ENCODE peak calls at places on chromosomes 1 and 21, in seven cellular contexts. G is heart right ventricle, T is neural crest cell, C is SJCRH30, S is prostate gland, N is left lobe of liver, I is testis. R is an unnamed sample.

GRCh38 chr1:169193191-169193850 is 86.8 kb downstream of the ATP1B1 start:
- DNase-seq in T (no peak), I (peak), G (peak), N (peak), C (peak), S (no peak), R (no peak)

GRCh38 chr1:25462732-25463131 is 32.0 kb downstream of the MACO1 start:
- DNase-seq in C (no peak), N (no peak), I (no peak), S (no peak), T (no peak), G (no peak), R (no peak)

GRCh38 chr1:170660874-170661645 is 2.9 kb upstream of the PRRX1 start:
- DNase-seq in C (no peak), S (no peak), N (no peak), T (no peak), I (peak), G (no peak), R (no peak)

GRCh38 chr1:215083408-215083961 is 948 bp downstream of the KCNK2 start:
- DNase-seq in S (no peak), I (peak), T (peak), N (no peak), C (no peak), G (no peak), R (no peak)

GRCh38 chr1:85148524-85149250 is 52.1 kb downstream of the SYDE2 start:
- DNase-seq in C (no peak), S (no peak), G (peak), T (no peak), I (no peak), N (no peak), R (no peak)

GRCh38 chr1:234326493-234327366 is 46.5 kb upstream of the COA6 start:
- DNase-seq in I (peak), N (peak), T (peak), S (peak), C (peak), G (peak), R (no peak)

GRCh38 chr21:42293649-42294272 is 21.4 kb downstream of the TFF3 start:
- DNase-seq in T (no peak), N (no peak), S (no peak), C (no peak), I (no peak), G (no peak), R (no peak)

GRCh38 chr1:239321877-239322276 is 64.5 kb upstream of the CHRM3 start:
- DNase-seq in S (no peak), G (no peak), I (no peak), T (no peak), C (no peak), N (no peak), R (no peak)

GRCh38 chr1:245378352-245379144 is 223.8 kb downstream of the KIF26B start:
- DNase-seq in G (no peak), C (peak), S (no peak), T (no peak), N (no peak), I (no peak), R (no peak)

GRCh38 chr1:157504646-157505045 is 47.7 kb downstream of the FCRL5 start:
- DNase-seq in G (no peak), S (no peak), I (peak), N (no peak), C (no peak), T (no peak), R (peak)

GRCh38 chr1:15038232-15039016 is 115.1 kb upstream of the TMEM51 start:
- DNase-seq in C (peak), T (no peak), S (no peak), N (no peak), G (no peak), I (no peak), R (no peak)

GRCh38 chr21:27674037-27674436 is 707.1 kb upstream of the ADAMTS5 start:
- DNase-seq in T (no peak), S (no peak), C (no peak), N (no peak), G (no peak), I (no peak), R (no peak)

GRCh38 chr1:210289248-210289647 is 39.5 kb upstream of the HHAT start:
- DNase-seq in N (no peak), C (no peak), S (no peak), G (no peak), I (no peak), T (no peak), R (no peak)

GRCh38 chr1:8903908-8904650 is 25.6 kb upstream of the ENO1 start:
- DNase-seq in G (no peak), T (no peak), N (no peak), C (peak), S (peak), I (peak), R (peak)

GRCh38 chr1:167938083-167938482 is 1.2 kb upstream of the MPC2 start:
- DNase-seq in T (no peak), G (no peak), S (no peak), I (no peak), N (no peak), C (no peak), R (no peak)

GRCh38 chr1:45518910-45519309 is 2.8 kb downstream of the PRDX1 start:
- DNase-seq in N (no peak), T (no peak), C (peak), S (no peak), I (peak), G (no peak), R (no peak)

GRCh38 chr21:38323721-38324591 is 67.2 kb downstream of the KCNJ15 start:
- DNase-seq in T (no peak), I (no peak), N (no peak), S (peak), C (peak), G (no peak), R (peak)

GRCh38 chr1:225849905-225850304 is 32.3 kb downstream of the TMEM63A start:
- DNase-seq in G (peak), I (no peak), S (no peak), C (peak), T (no peak), N (peak), R (no peak)

GRCh38 chr1:27539901-27540861 is 50.2 kb upstream of the WASF2 start:
- DNase-seq in N (no peak), T (no peak), S (no peak), I (no peak), C (peak), G (no peak), R (peak)

GRCh38 chr1:41957568-41957967 is 38.8 kb upstream of the HIVEP3 start:
- DNase-seq in I (no peak), T (no peak), C (no peak), G (no peak), N (no peak), S (no peak), R (no peak)

GRCh38 chr1:174262747-174263241 is 103.5 kb downstream of the RABGAP1L start:
- DNase-seq in S (peak), I (no peak), T (peak), C (peak), N (no peak), G (no peak), R (no peak)

GRCh38 chr1:18955442-18956188 is 861 bp downstream of the IFFO2 start:
- DNase-seq in I (peak), S (peak), N (peak), C (peak), T (peak), G (no peak), R (no peak)

GRCh38 chr1:110785055-110785454 is 87.9 kb upstream of the CD53 start:
- DNase-seq in T (no peak), N (no peak), G (no peak), I (no peak), S (no peak), C (no peak), R (no peak)

GRCh38 chr21:38329176-38329575 is 72.4 kb downstream of the KCNJ15 start:
- DNase-seq in I (no peak), N (no peak), T (no peak), G (no peak), C (no peak), S (no peak), R (no peak)

GRCh38 chr1:168613689-168614655 is 37.6 kb downstream of the XCL1 start:
- DNase-seq in G (peak), C (peak), I (no peak), S (no peak), N (no peak), T (peak), R (no peak)

GRCh38 chr1:84253891-84254290 is 47.6 kb upstream of the SAMD13 start:
- DNase-seq in C (peak), N (no peak), G (peak), T (no peak), S (peak), I (peak), R (no peak)

GRCh38 chr1:64183380-64183984 is 19.9 kb upstream of the UBE2U start:
- DNase-seq in T (no peak), S (no peak), C (peak), N (no peak), I (no peak), G (no peak), R (no peak)

GRCh38 chr1:204589409-204590038 is 73.3 kb downstream of the MDM4 start:
- DNase-seq in S (no peak), C (no peak), T (no peak), I (no peak), N (no peak), G (no peak), R (no peak)

GRCh38 chr1:28056129-28056925 is 32.1 kb downstream of the EYA3 start:
- DNase-seq in C (no peak), S (no peak), N (no peak), G (no peak), I (no peak), T (no peak), R (no peak)

GRCh38 chr1:86704972-86705632 is 726 bp downstream of the SH3GLB1 start:
- DNase-seq in G (peak), T (no peak), N (peak), C (peak), S (peak), I (peak), R (peak)

GRCh38 chr1:39720094-39720999 is 18.3 kb upstream of the PPIE start:
- DNase-seq in G (no peak), S (no peak), C (peak), I (no peak), T (no peak), N (no peak), R (no peak)